ENCODE peak calls at places on chromosome 1, in eight cellular contexts. Z is retinal pigment epithelial cell, W is lower leg skin, C is WTC11, F is H9, O is fibroblast of lung, B is GM06990, T is fibroblast of mammary gland. S is an unnamed sample.

GRCh38 chr1:20233866-20234265 is 47.5 kb upstream of the PLA2G2C start:
- DNase-seq in Z (no peak), O (peak), C (no peak), B (no peak), T (peak), W (no peak), F (no peak), S (no peak)

GRCh38 chr1:72397786-72398185 is 115.4 kb upstream of the NEGR1 start:
- DNase-seq in Z (peak), W (peak), C (no peak), O (peak), T (peak), F (no peak), B (no peak), S (no peak)

GRCh38 chr1:166176416-166176815 is 9.6 kb upstream of the FAM78B start:
- DNase-seq in F (no peak), W (no peak), O (no peak), B (no peak), Z (no peak), C (no peak), T (no peak), S (no peak)

GRCh38 chr1:168835153-168835648 is 106.2 kb upstream of the DPT start:
- DNase-seq in T (no peak), C (no peak), F (no peak), B (no peak), O (no peak), W (no peak), Z (no peak), S (no peak)

GRCh38 chr1:27300341-27301051 is 21.5 kb upstream of the TMEM222 start:
- DNase-seq in Z (peak), W (peak), T (peak), O (peak), C (peak), F (peak), B (peak), S (peak)

GRCh38 chr1:109383850-109384249 is 13.9 kb downstream of the SORT1 start:
- DNase-seq in Z (no peak), F (no peak), B (no peak), T (peak), C (no peak), W (no peak), O (peak), S (no peak)

GRCh38 chr1:211198111-211198510 is 61.1 kb upstream of the RCOR3 start:
- DNase-seq in T (peak), B (no peak), W (no peak), O (peak), F (no peak), Z (no peak), C (no peak), S (no peak)

GRCh38 chr1:1333551-1334241 is 2.6 kb downstream of the TAS1R3 start:
- DNase-seq in Z (no peak), F (no peak), C (no peak), T (no peak), W (no peak), O (no peak), B (no peak), S (no peak)

GRCh38 chr1:202861420-202862121 is 27.4 kb downstream of the RABIF start:
- DNase-seq in O (peak), C (peak), Z (peak), W (peak), T (peak), F (peak), B (peak), S (peak)

GRCh38 chr1:225923381-225923691 is 714 bp downstream of the PYCR2 start:
- DNase-seq in B (no peak), Z (no peak), C (no peak), T (no peak), O (no peak), W (no peak), F (no peak), S (no peak)

GRCh38 chr1:225919906-225920305 is 4.1 kb downstream of the PYCR2 start:
- DNase-seq in W (peak), O (peak), C (no peak), T (peak), B (no peak), Z (peak), F (no peak), S (no peak)

GRCh38 chr1:225926551-225927113 is 2.6 kb upstream of the PYCR2 start:
- DNase-seq in T (no peak), C (no peak), O (peak), B (no peak), W (no peak), Z (no peak), F (no peak), S (no peak)

GRCh38 chr1:225921734-225922709 is 2.0 kb downstream of the PYCR2 start:
- DNase-seq in Z (no peak), W (peak), T (no peak), C (no peak), F (no peak), B (no peak), O (peak), S (no peak)

DNA sequence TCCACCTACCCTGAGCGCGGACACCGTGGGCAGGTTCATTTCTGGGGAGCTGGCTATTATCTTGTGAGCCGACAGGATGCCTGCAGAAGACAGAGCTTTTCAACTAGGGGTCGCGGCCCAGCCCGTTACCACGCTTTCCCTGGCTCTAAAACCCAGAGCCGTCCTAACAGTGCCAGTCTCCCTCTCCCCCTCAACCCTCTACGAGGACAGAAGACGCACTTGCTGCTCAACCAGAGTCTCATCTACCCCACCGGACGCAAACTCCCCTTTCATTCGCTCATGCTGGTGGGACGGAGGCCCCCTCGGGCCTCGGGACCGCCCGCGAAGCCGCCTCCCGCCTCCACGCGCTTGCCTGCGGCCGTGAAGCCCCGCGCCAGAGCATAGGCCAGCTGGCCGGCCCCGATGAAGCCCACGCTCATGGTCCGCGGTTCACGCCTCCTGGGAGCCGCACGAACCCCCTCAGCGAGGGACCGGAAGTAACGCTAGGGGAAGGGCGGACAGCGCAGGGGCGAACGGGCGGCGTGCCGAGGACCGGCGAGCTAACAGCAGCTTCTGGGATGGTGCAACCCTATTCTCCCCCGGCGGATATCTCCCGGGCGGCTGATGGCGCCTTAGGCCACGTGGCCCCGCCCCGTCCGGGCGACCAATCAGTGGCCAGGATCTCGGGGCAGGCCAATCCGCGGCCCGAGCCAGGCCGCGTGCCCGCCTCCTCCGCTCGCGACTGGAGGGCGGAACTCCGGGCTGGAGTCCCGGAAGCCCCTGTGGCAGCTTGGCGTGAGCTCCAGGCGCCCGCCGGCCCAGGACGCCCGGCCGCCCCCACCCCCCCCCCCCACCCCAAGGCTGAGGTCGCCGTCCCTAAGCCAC is at the start of gene PYCR2:
- DNase-seq in F (peak), T (peak), W (peak), O (peak), Z (peak), B (peak), C (peak), S (no peak)
- TF ChIP-seq CTCF in F (no peak), T (no peak), W (no peak), O (no peak), Z (no peak), B (no peak), C (no peak), S (peak)

GRCh38 chr1:172727956-172728603 is 69.2 kb downstream of the FASLG start:
- DNase-seq in W (no peak), O (peak), Z (no peak), B (no peak), T (peak), F (peak), C (peak), S (no peak)
- TF ChIP-seq CTCF in W (no peak), O (peak), Z (peak), B (peak), T (peak), F (peak), C (peak), S (peak)

DNA sequence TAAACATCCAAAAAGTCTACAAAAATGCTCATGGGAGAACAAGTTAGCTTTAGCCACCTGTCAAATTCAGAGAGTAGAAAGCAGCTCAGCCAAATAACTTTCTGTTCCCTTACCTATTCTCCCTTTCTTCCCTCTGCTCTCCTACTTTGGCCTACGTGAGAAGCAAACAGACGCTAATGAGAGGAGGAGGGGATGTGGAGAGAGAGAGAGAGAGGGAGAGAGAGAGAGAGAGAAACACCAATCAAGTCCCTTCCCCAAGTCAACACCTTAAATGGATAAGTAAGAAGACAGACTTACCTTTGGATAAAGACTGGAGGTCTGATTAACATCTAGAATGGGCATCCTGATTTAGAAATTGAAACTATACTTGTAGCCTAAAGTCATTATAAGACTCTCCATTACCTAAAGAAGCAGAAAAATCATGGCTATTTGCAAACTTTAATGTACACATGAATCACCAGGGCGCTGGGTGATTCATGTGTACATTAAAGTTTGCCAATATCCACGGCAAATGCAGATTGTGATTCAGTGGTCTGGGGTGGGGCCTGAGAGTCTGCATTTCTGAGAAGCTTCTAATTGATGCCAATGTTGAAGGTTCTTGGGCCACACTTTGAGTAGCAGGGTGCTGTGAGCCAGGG is 13.1 kb upstream of the DUSP12 start:
- DNase-seq in F (no peak), W (no peak), C (no peak), Z (no peak), O (no peak), B (no peak), T (peak), S (no peak)
- TF ChIP-seq CTCF in F (no peak), W (no peak), C (no peak), Z (no peak), O (no peak), B (no peak), T (no peak), S (no peak)

GRCh38 chr1:229107302-229107815 is 163.6 kb upstream of the RAB4A start:
- DNase-seq in T (peak), Z (no peak), B (no peak), O (no peak), W (no peak), F (no peak), C (no peak), S (no peak)
- TF ChIP-seq CTCF in T (no peak), Z (no peak), B (no peak), O (no peak), W (no peak), F (no peak), C (no peak), S (no peak)

DNA sequence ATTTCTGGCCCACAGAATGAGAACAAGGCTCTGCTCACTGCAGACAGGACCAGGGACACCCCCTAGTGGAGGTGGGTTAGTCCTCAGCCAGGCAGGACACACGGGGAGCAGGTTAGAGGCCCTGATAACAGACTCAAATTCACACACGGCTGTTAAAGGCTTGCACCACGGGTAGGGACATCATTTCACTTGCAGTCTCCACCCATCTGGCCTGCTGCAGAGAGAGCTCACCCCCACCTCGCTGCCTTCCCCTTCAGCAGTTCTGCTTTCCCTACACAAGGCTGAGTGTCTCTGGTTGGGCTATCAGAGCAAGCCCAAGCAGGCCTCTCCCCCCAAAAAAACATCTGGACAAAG is 20.6 kb downstream of the MEF2D start:
- DNase-seq in B (no peak), C (no peak), F (no peak), W (no peak), O (no peak), T (no peak), Z (no peak), S (no peak)
- TF ChIP-seq CTCF in B (peak), C (no peak), F (peak), W (no peak), O (peak), T (peak), Z (peak), S (no peak)

GRCh38 chr1:9768983-9769382 is 54.8 kb downstream of the CLSTN1 start:
- DNase-seq in T (no peak), W (no peak), C (no peak), O (no peak), F (no peak), Z (no peak), B (no peak), S (peak)
- TF ChIP-seq CTCF in T (no peak), W (no peak), C (no peak), O (no peak), F (no peak), Z (no peak), B (no peak), S (no peak)

S was measured in chondrocyte.